ENCODE peak calls at places on chromosomes 13 and 19, in nine cellular contexts. One of them, this sample, is unnamed.

GRCh38 chr13:84864341-84864740 is 934.9 kb downstream of the SLITRK6 start:
- DNase-seq in brain microvascular endothelial cell: no peak
- DNase-seq in stimulated activated CD4-positive, alpha-beta T cell treated with anti-CD3 and anti-CD28 coated beads, Interleukin-2, amount 100 ng/mL, for 48 hours: no peak
- DNase-seq in activated naive CD4-positive, alpha-beta T cell: no peak
- DNase-seq in occipital lobe: no peak
- DNase-seq in PC-3: no peak
- DNase-seq in Caki2: no peak
- DNase-seq in AG08395: no peak
- DNase-seq in T-helper 17 cell: no peak
- DNase-seq in this sample: no peak

GRCh38 chr13:44106231-44107152 is 226.8 kb downstream of the LACC1 start:
- DNase-seq in brain microvascular endothelial cell: no peak
- DNase-seq in T-helper 17 cell: no peak
- DNase-seq in Caki2: no peak
- DNase-seq in AG08395: no peak
- DNase-seq in stimulated activated CD4-positive, alpha-beta T cell treated with anti-CD3 and anti-CD28 coated beads, Interleukin-2, amount 100 ng/mL, for 48 hours: no peak
- DNase-seq in occipital lobe: peak
- DNase-seq in PC-3: no peak
- DNase-seq in activated naive CD4-positive, alpha-beta T cell: no peak
- DNase-seq in this sample: no peak

GRCh38 chr13:37716395-37716794 is 117.8 kb upstream of the POSTN start:
- DNase-seq in activated naive CD4-positive, alpha-beta T cell: no peak
- DNase-seq in PC-3: no peak
- DNase-seq in occipital lobe: no peak
- DNase-seq in brain microvascular endothelial cell: peak
- DNase-seq in T-helper 17 cell: no peak
- DNase-seq in stimulated activated CD4-positive, alpha-beta T cell treated with anti-CD3 and anti-CD28 coated beads, Interleukin-2, amount 100 ng/mL, for 48 hours: no peak
- DNase-seq in Caki2: no peak
- DNase-seq in AG08395: no peak
- DNase-seq in this sample: no peak

GRCh38 chr13:33519561-33520479 is 234.3 kb upstream of the STARD13 start:
- DNase-seq in occipital lobe: no peak
- DNase-seq in T-helper 17 cell: no peak
- DNase-seq in activated naive CD4-positive, alpha-beta T cell: no peak
- DNase-seq in stimulated activated CD4-positive, alpha-beta T cell treated with anti-CD3 and anti-CD28 coated beads, Interleukin-2, amount 100 ng/mL, for 48 hours: no peak
- DNase-seq in PC-3: no peak
- DNase-seq in AG08395: peak
- DNase-seq in brain microvascular endothelial cell: peak
- DNase-seq in Caki2: no peak
- DNase-seq in this sample: no peak

GRCh38 chr19:53659292-53659691 is 27.5 kb downstream of the DPRX start:
- DNase-seq in AG08395: no peak
- DNase-seq in T-helper 17 cell: no peak
- DNase-seq in brain microvascular endothelial cell: no peak
- DNase-seq in activated naive CD4-positive, alpha-beta T cell: no peak
- DNase-seq in Caki2: no peak
- DNase-seq in occipital lobe: no peak
- DNase-seq in stimulated activated CD4-positive, alpha-beta T cell treated with anti-CD3 and anti-CD28 coated beads, Interleukin-2, amount 100 ng/mL, for 48 hours: no peak
- DNase-seq in PC-3: peak
- DNase-seq in this sample: peak

GRCh38 chr19:38569368-38569983 is 48.3 kb downstream of the MAP4K1 start:
- DNase-seq in T-helper 17 cell: no peak
- DNase-seq in Caki2: no peak
- DNase-seq in AG08395: no peak
- DNase-seq in activated naive CD4-positive, alpha-beta T cell: no peak
- DNase-seq in brain microvascular endothelial cell: no peak
- DNase-seq in PC-3: no peak
- DNase-seq in stimulated activated CD4-positive, alpha-beta T cell treated with anti-CD3 and anti-CD28 coated beads, Interleukin-2, amount 100 ng/mL, for 48 hours: no peak
- DNase-seq in occipital lobe: no peak
- DNase-seq in this sample: no peak

GRCh38 chr13:97395437-97396136 is 38.4 kb upstream of the RAP2A start:
- DNase-seq in PC-3: peak
- DNase-seq in AG08395: peak
- DNase-seq in Caki2: peak
- DNase-seq in stimulated activated CD4-positive, alpha-beta T cell treated with anti-CD3 and anti-CD28 coated beads, Interleukin-2, amount 100 ng/mL, for 48 hours: no peak
- DNase-seq in brain microvascular endothelial cell: peak
- DNase-seq in T-helper 17 cell: no peak
- DNase-seq in activated naive CD4-positive, alpha-beta T cell: no peak
- DNase-seq in occipital lobe: no peak
- DNase-seq in this sample: no peak

GRCh38 chr19:31220540-31220939 is 128.7 kb downstream of the TSHZ3 start:
- DNase-seq in AG08395: no peak
- DNase-seq in stimulated activated CD4-positive, alpha-beta T cell treated with anti-CD3 and anti-CD28 coated beads, Interleukin-2, amount 100 ng/mL, for 48 hours: no peak
- DNase-seq in activated naive CD4-positive, alpha-beta T cell: no peak
- DNase-seq in T-helper 17 cell: peak
- DNase-seq in PC-3: no peak
- DNase-seq in brain microvascular endothelial cell: no peak
- DNase-seq in Caki2: peak
- DNase-seq in occipital lobe: no peak
- DNase-seq in this sample: no peak

GRCh38 chr13:95485518-95486144 is 66.9 kb upstream of the CLDN10 start:
- DNase-seq in brain microvascular endothelial cell: no peak
- DNase-seq in activated naive CD4-positive, alpha-beta T cell: no peak
- DNase-seq in T-helper 17 cell: no peak
- DNase-seq in occipital lobe: no peak
- DNase-seq in Caki2: no peak
- DNase-seq in PC-3: no peak
- DNase-seq in stimulated activated CD4-positive, alpha-beta T cell treated with anti-CD3 and anti-CD28 coated beads, Interleukin-2, amount 100 ng/mL, for 48 hours: no peak
- DNase-seq in AG08395: no peak
- DNase-seq in this sample: no peak

GRCh38 chr19:7670150-7670784 is 1.4 kb downstream of the RETN start:
- DNase-seq in T-helper 17 cell: no peak
- DNase-seq in stimulated activated CD4-positive, alpha-beta T cell treated with anti-CD3 and anti-CD28 coated beads, Interleukin-2, amount 100 ng/mL, for 48 hours: no peak
- DNase-seq in activated naive CD4-positive, alpha-beta T cell: no peak
- DNase-seq in Caki2: no peak
- DNase-seq in occipital lobe: peak
- DNase-seq in PC-3: no peak
- DNase-seq in AG08395: no peak
- DNase-seq in brain microvascular endothelial cell: no peak
- DNase-seq in this sample: no peak

GRCh38 chr19:447064-447426 is 13.8 kb downstream of the SHC2 start:
- DNase-seq in Caki2: no peak
- DNase-seq in stimulated activated CD4-positive, alpha-beta T cell treated with anti-CD3 and anti-CD28 coated beads, Interleukin-2, amount 100 ng/mL, for 48 hours: no peak
- DNase-seq in activated naive CD4-positive, alpha-beta T cell: no peak
- DNase-seq in occipital lobe: no peak
- DNase-seq in brain microvascular endothelial cell: no peak
- DNase-seq in AG08395: no peak
- DNase-seq in PC-3: no peak
- DNase-seq in T-helper 17 cell: no peak
- DNase-seq in this sample: no peak

GRCh38 chr13:98450495-98451167 is 126.3 kb downstream of the STK24 start:
- DNase-seq in AG08395: no peak
- DNase-seq in brain microvascular endothelial cell: no peak
- DNase-seq in occipital lobe: peak
- DNase-seq in T-helper 17 cell: no peak
- DNase-seq in activated naive CD4-positive, alpha-beta T cell: no peak
- DNase-seq in stimulated activated CD4-positive, alpha-beta T cell treated with anti-CD3 and anti-CD28 coated beads, Interleukin-2, amount 100 ng/mL, for 48 hours: no peak
- DNase-seq in Caki2: no peak
- DNase-seq in PC-3: no peak
- DNase-seq in this sample: no peak

GRCh38 chr19:44278181-44278690 is 18.6 kb downstream of the ZNF233 start:
- DNase-seq in Caki2: no peak
- DNase-seq in stimulated activated CD4-positive, alpha-beta T cell treated with anti-CD3 and anti-CD28 coated beads, Interleukin-2, amount 100 ng/mL, for 48 hours: no peak
- DNase-seq in AG08395: peak
- DNase-seq in occipital lobe: no peak
- DNase-seq in PC-3: peak
- DNase-seq in T-helper 17 cell: no peak
- DNase-seq in activated naive CD4-positive, alpha-beta T cell: no peak
- DNase-seq in brain microvascular endothelial cell: peak
- DNase-seq in this sample: no peak

GRCh38 chr13:32549788-32550187 is 11.2 kb upstream of the N4BP2L2 start:
- DNase-seq in PC-3: no peak
- DNase-seq in AG08395: no peak
- DNase-seq in activated naive CD4-positive, alpha-beta T cell: no peak
- DNase-seq in T-helper 17 cell: no peak
- DNase-seq in occipital lobe: no peak
- DNase-seq in Caki2: no peak
- DNase-seq in stimulated activated CD4-positive, alpha-beta T cell treated with anti-CD3 and anti-CD28 coated beads, Interleukin-2, amount 100 ng/mL, for 48 hours: no peak
- DNase-seq in brain microvascular endothelial cell: no peak
- DNase-seq in this sample: no peak

GRCh38 chr19:50537306-50537685 is 23.6 kb upstream of the ASPDH start:
- DNase-seq in stimulated activated CD4-positive, alpha-beta T cell treated with anti-CD3 and anti-CD28 coated beads, Interleukin-2, amount 100 ng/mL, for 48 hours: no peak
- DNase-seq in activated naive CD4-positive, alpha-beta T cell: no peak
- DNase-seq in AG08395: no peak
- DNase-seq in PC-3: no peak
- DNase-seq in T-helper 17 cell: no peak
- DNase-seq in Caki2: no peak
- DNase-seq in brain microvascular endothelial cell: no peak
- DNase-seq in occipital lobe: no peak
- DNase-seq in this sample: no peak

GRCh38 chr13:36819811-36820140 is 754 bp downstream of the RFXAP start:
- DNase-seq in Caki2: no peak
- DNase-seq in stimulated activated CD4-positive, alpha-beta T cell treated with anti-CD3 and anti-CD28 coated beads, Interleukin-2, amount 100 ng/mL, for 48 hours: no peak
- DNase-seq in T-helper 17 cell: no peak
- DNase-seq in AG08395: no peak
- DNase-seq in activated naive CD4-positive, alpha-beta T cell: no peak
- DNase-seq in PC-3: peak
- DNase-seq in brain microvascular endothelial cell: peak
- DNase-seq in occipital lobe: peak
- DNase-seq in this sample: peak

GRCh38 chr19:12880551-12881171 is 588 bp downstream of the DNASE2 start:
- DNase-seq in T-helper 17 cell: no peak
- DNase-seq in PC-3: peak
- DNase-seq in brain microvascular endothelial cell: peak
- DNase-seq in stimulated activated CD4-positive, alpha-beta T cell treated with anti-CD3 and anti-CD28 coated beads, Interleukin-2, amount 100 ng/mL, for 48 hours: no peak
- DNase-seq in occipital lobe: no peak
- DNase-seq in AG08395: peak
- DNase-seq in activated naive CD4-positive, alpha-beta T cell: no peak
- DNase-seq in Caki2: no peak
- DNase-seq in this sample: no peak